ENCODE peak calls at places on chromosomes 6 and 20, in five cellular contexts. F is bronchial epithelial cell, B is GM10248, J is choroid plexus epithelial cell, N is cardiac muscle cell. G is an unnamed sample.

GRCh38 chr6:9646346-9647042 is 768.4 kb downstream of the TFAP2A start:
- DNase-seq in F (peak), N (peak), J (peak), B (no peak), G (no peak)

GRCh38 chr20:17612287-17612974 is 42.6 kb downstream of the DSTN start:
- DNase-seq in B (peak), J (peak), F (peak), N (peak), G (peak)

GRCh38 chr6:123640567-123641187 is 3.9 kb upstream of the TRDN start:
- DNase-seq in B (no peak), F (peak), J (no peak), N (no peak), G (no peak)

GRCh38 chr20:9407805-9408421 is 106.5 kb upstream of the LAMP5 start:
- DNase-seq in J (peak), N (peak), B (peak), F (peak), G (peak)

GRCh38 chr6:29678114-29678513 is 2.8 kb downstream of the ZFP57 start:
- DNase-seq in J (peak), F (peak), B (no peak), N (no peak), G (no peak)

GRCh38 chr6:12034831-12035230 is 22.7 kb downstream of the HIVEP1 start:
- DNase-seq in B (no peak), N (no peak), F (no peak), J (peak), G (no peak)

GRCh38 chr6:82924799-82925535 is 140.7 kb downstream of the UBE3D start:
- DNase-seq in J (peak), N (peak), B (no peak), F (peak), G (no peak)

GRCh38 chr6:149567194-149567586 is 1.0 kb downstream of the GINM1 start:
- DNase-seq in J (no peak), N (no peak), F (no peak), B (peak), G (peak)

GRCh38 chr6:31692353-31692752 is 10.8 kb downstream of the ABHD16A start:
- DNase-seq in N (no peak), B (no peak), J (no peak), F (no peak), G (no peak)

GRCh38 chr6:155426408-155426945 is 29.2 kb downstream of the NOX3 start:
- DNase-seq in B (no peak), N (no peak), F (peak), J (no peak), G (no peak)

GRCh38 chr20:19998990-19999705 is 18.0 kb upstream of the NAA20 start:
- DNase-seq in J (no peak), B (no peak), N (no peak), F (no peak), G (no peak)

GRCh38 chr6:35708585-35708984 is 19.9 kb upstream of the FKBP5 start:
- DNase-seq in F (no peak), N (no peak), J (no peak), B (no peak), G (no peak)

GRCh38 chr6:34580707-34581560 is 24.8 kb upstream of the SPDEF start:
- DNase-seq in F (no peak), B (no peak), N (peak), J (peak), G (no peak)

GRCh38 chr6:1053587-1053986 is 258.3 kb upstream of the FOXQ1 start:
- DNase-seq in B (no peak), N (no peak), J (no peak), F (no peak), G (no peak)

GRCh38 chr6:74117113-74117512 is 421.1 kb downstream of the CD109 start:
- DNase-seq in N (no peak), F (no peak), J (no peak), B (no peak), G (no peak)

GRCh38 chr6:17472653-17473183 is 79.3 kb downstream of the CAP2 start:
- DNase-seq in F (no peak), N (no peak), B (no peak), J (no peak), G (no peak)

GRCh38 chr20:3459881-3460307 is 10.9 kb upstream of the ATRN start:
- DNase-seq in J (no peak), N (no peak), B (no peak), F (no peak), G (no peak)

GRCh38 chr6:114195736-114196403 is 147.0 kb downstream of the HS3ST5 start:
- DNase-seq in B (no peak), N (no peak), J (no peak), F (no peak), G (no peak)

GRCh38 chr6:167793421-167793820 is 33.3 kb upstream of the AFDN start:
- DNase-seq in J (peak), B (no peak), N (no peak), F (peak), G (no peak)

GRCh38 chr20:38692436-38693411 is 31.6 kb upstream of the SLC32A1 start:
- DNase-seq in J (peak), B (peak), N (peak), F (peak), G (peak)

GRCh38 chr6:80336906-80337305 is 230.4 kb downstream of the BCKDHB start:
- DNase-seq in B (no peak), J (no peak), F (peak), N (no peak), G (no peak)

GRCh38 chr6:82842721-82843120 is 222.9 kb downstream of the UBE3D start:
- DNase-seq in J (peak), B (no peak), F (no peak), N (peak), G (no peak)

GRCh38 chr20:21315138-21315537 is 12.0 kb downstream of the XRN2 start:
- DNase-seq in J (peak), F (peak), N (peak), B (no peak), G (peak)

GRCh38 chr6:118659513-118660217 is 8.3 kb upstream of the CEP85L start:
- DNase-seq in B (no peak), F (no peak), J (peak), N (no peak), G (no peak)

GRCh38 chr6:108698593-108699289 is 138.0 kb downstream of the FOXO3 start:
- DNase-seq in F (no peak), N (no peak), J (no peak), B (no peak), G (no peak)

GRCh38 chr6:17054647-17055046 is 47.2 kb upstream of the STMND1 start:
- DNase-seq in N (no peak), B (no peak), J (no peak), F (peak), G (no peak)

GRCh38 chr6:131001945-131002661 is 60.9 kb downstream of the EPB41L2 start:
- DNase-seq in J (peak), N (peak), B (no peak), F (no peak), G (no peak)

GRCh38 chr20:64173116-64173515 is 8.9 kb downstream of the MYT1 start:
- DNase-seq in F (no peak), B (no peak), N (no peak), J (no peak), G (no peak)

GRCh38 chr20:41029150-41029872 is 689 bp downstream of the TOP1 start:
- DNase-seq in F (no peak), N (no peak), B (peak), J (no peak), G (peak)

GRCh38 chr6:37025621-37026466 is 20.4 kb downstream of the FGD2 start:
- DNase-seq in J (no peak), N (no peak), F (no peak), B (no peak), G (no peak)

GRCh38 chr20:44918761-44919160 is 8.9 kb downstream of the PABPC1L start:
- DNase-seq in F (no peak), J (no peak), B (no peak), N (no peak), G (no peak)

GRCh38 chr6:39188577-39188976 is 40.7 kb downstream of the KCNK5 start:
- DNase-seq in F (peak), J (no peak), N (no peak), B (no peak), G (peak)

GRCh38 chr6:53139841-53140413 is 8.7 kb downstream of the GCM1 start:
- DNase-seq in F (no peak), J (no peak), N (no peak), B (no peak), G (no peak)

GRCh38 chr20:62628691-62629090 is 13.6 kb upstream of the SLCO4A1 start:
- DNase-seq in B (no peak), N (no peak), J (no peak), F (peak), G (no peak)

GRCh38 chr6:124960757-124961467 is 1.3 kb upstream of the RNF217 start:
- DNase-seq in N (no peak), F (peak), B (no peak), J (no peak), G (no peak)

GRCh38 chr6:82877213-82878195 is 188.1 kb downstream of the UBE3D start:
- DNase-seq in J (peak), B (no peak), F (no peak), N (no peak), G (no peak)

DNA sequence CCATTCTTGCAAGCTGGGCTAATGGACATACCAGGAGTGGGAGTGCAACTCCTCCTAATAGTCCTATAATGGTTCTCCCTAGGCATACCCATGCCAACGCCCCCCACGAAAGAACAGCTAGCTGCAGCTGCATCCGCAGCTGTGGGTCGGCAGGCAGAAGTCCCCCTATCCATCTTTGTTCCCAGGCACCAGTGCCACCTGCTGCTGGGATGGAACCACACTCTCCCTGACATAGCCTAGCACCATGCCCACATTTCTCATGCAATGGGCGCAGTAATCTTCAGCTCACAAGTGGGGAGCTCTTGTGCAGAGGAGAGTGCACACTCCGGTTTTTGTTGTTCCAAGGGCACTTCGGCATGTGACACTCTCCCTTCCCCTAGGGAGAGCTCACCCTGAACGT is 567.8 kb downstream of the GRIK2 start:
- DNase-seq in B (no peak), J (no peak), F (no peak), N (no peak), G (no peak)
- TF ChIP-seq CTCF in B (no peak), J (no peak), F (no peak), N (no peak), G (no peak)

GRCh38 chr20:33875534-33876026 is 64.4 kb downstream of the CHMP4B start:
- DNase-seq in J (no peak), B (no peak), F (no peak), N (no peak), G (no peak)

GRCh38 chr20:33874129-33874528 is 63.0 kb downstream of the CHMP4B start:
- DNase-seq in F (no peak), J (no peak), N (no peak), B (no peak), G (no peak)

GRCh38 chr20:33871362-33871761 is 60.2 kb downstream of the CHMP4B start:
- DNase-seq in F (no peak), N (peak), B (no peak), J (no peak), G (no peak)

GRCh38 chr20:33878583-33878982 is 67.4 kb downstream of the CHMP4B start:
- DNase-seq in B (no peak), J (no peak), F (no peak), N (no peak), G (no peak)

DNA sequence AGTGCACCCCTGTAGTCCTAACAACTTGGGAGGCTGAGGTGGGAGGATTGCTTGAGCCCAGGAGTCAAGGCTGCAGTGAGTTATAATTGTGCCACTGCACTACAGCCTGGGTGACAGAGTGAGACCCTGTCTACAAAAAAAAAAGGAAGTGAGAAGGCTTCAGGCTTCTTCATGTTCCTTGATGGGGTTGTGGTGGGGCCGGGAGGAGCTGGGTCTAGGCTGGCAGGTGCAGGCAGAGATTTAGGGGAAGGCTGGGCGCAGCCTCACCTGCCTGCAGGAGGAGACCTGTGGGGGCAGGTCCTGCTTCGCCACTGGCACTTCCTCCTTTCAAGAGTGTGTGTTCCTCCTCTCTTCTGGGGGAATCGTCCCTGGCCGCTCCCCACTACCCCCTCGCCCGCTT is 63.9 kb downstream of the CHMP4B start:
- DNase-seq in B (peak), N (no peak), F (no peak), J (no peak), G (no peak)
- TF ChIP-seq CTCF in B (no peak), N (no peak), F (no peak), J (no peak), G (no peak)

GRCh38 chr6:152863618-152864326 is 113.2 kb downstream of the VIP start:
- DNase-seq in F (peak), J (peak), B (peak), N (peak), G (peak)
- TF ChIP-seq CTCF in F (peak), J (peak), B (peak), N (peak), G (peak)

DNA sequence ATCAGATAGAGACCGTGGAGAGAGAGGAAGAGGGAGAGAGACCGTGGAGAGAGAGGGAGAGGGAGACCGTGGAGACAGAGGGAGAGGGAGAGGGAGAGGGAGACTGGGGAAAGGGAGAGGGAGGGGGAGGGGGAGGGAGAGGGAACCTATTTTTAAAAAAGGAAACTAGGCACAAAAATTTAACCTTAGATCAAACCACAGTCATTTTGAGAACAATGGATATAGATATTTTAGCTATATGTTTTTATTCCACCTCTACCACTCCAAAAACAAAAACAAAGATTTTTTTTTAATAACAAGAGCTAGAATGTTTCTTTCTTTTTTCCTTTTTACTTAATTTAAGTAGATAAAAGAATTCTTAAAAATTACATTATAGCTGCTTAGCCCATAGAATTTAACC is 65.1 kb upstream of the SCGN start:
- DNase-seq in N (no peak), F (no peak), J (no peak), B (no peak), G (no peak)
- TF ChIP-seq CTCF in N (no peak), F (no peak), J (no peak), B (no peak), G (no peak)

GRCh38 chr6:157747395-157747794 is 75.7 kb upstream of the SNX9 start:
- DNase-seq in F (no peak), J (no peak), B (no peak), N (peak), G (no peak)
- TF ChIP-seq CTCF in F (no peak), J (no peak), B (no peak), N (no peak), G (no peak)

DNA sequence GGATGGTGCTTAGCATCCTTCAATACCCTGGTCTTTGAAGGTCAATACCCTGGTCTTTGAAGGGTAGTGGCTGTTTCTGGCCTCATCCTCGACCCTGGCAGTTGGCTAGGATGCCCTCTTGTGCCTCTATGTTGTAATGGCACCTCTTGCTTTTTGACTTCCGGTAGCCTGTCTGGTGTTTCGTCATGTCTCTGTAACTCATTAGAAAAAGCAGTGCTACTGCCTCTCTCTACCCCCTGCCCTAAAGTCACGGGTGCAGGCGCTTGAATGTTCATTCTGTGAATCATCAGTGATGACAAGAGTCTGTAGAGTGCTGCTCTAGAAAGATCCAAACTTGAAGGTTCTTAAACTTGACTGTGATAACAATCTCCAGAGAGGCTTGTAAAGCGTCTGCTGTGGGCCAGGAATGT is 28.3 kb downstream of the RSPO4 start:
- DNase-seq in N (peak), B (peak), F (peak), J (peak), G (peak)
- TF ChIP-seq CTCF in N (peak), B (peak), F (peak), J (peak), G (peak)

DNA sequence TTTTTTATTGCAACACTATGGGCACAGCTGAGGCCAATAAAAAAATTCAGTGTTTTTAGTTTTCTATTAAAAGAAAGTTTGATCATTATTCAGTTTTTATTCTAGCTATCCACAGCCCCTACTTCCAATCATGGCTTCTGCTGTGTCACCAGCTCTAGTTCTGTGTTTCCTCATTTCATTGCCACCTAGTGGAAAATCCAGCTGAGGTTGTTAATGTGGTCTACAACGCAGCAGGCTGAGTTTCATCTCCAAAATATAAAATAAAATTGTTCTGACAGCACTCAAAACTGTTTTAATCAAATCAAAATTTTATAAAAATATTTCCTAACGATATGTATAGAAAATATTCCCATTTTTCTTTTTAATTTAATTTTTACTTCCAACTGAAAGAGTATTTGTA is 13.6 kb downstream of the COL9A1 start:
- DNase-seq in B (no peak), J (peak), F (no peak), N (no peak), G (no peak)
- TF ChIP-seq CTCF in B (no peak), J (peak), F (no peak), N (no peak), G (no peak)

GRCh38 chr20:5935384-5935783 is 14.9 kb downstream of the TRMT6 start:
- DNase-seq in F (no peak), N (no peak), J (no peak), B (no peak), G (no peak)
- TF ChIP-seq CTCF in F (no peak), N (no peak), J (no peak), B (no peak), G (no peak)